ENCODE peak calls at places on chromosomes 13 and 19, in ten cellular contexts. One of them, this sample, is unnamed.

GRCh38 chr19:33298146-33298911 is 4.0 kb downstream of the CEBPA start:
- DNase-seq in stomach: peak
- DNase-seq in astrocyte: no peak
- DNase-seq in breast epithelium: peak
- DNase-seq in dorsolateral prefrontal cortex: no peak
- DNase-seq in K562: no peak
- DNase-seq in hepatocyte: peak
- DNase-seq in uterus: no peak
- DNase-seq in tibial artery: no peak
- DNase-seq in A673: no peak
- DNase-seq in this sample: peak

GRCh38 chr19:57071414-57071813 is 48.4 kb upstream of the USP29 start:
- DNase-seq in stomach: no peak
- DNase-seq in astrocyte: no peak
- DNase-seq in breast epithelium: no peak
- DNase-seq in dorsolateral prefrontal cortex: no peak
- DNase-seq in K562: no peak
- DNase-seq in hepatocyte: no peak
- DNase-seq in uterus: no peak
- DNase-seq in tibial artery: no peak
- DNase-seq in A673: no peak
- DNase-seq in this sample: no peak

GRCh38 chr13:66994097-66994496 is 236.0 kb downstream of the PCDH9 start:
- DNase-seq in stomach: peak
- DNase-seq in astrocyte: peak
- DNase-seq in breast epithelium: peak
- DNase-seq in dorsolateral prefrontal cortex: peak
- DNase-seq in K562: peak
- DNase-seq in hepatocyte: peak
- DNase-seq in uterus: no peak
- DNase-seq in tibial artery: peak
- DNase-seq in A673: peak
- DNase-seq in this sample: peak

GRCh38 chr13:42009057-42009456 is 39.4 kb upstream of the DGKH start:
- DNase-seq in stomach: no peak
- DNase-seq in astrocyte: no peak
- DNase-seq in breast epithelium: no peak
- DNase-seq in dorsolateral prefrontal cortex: no peak
- DNase-seq in K562: no peak
- DNase-seq in hepatocyte: no peak
- DNase-seq in uterus: no peak
- DNase-seq in tibial artery: no peak
- DNase-seq in A673: no peak
- DNase-seq in this sample: no peak

GRCh38 chr19:16185925-16186234 is 670 bp downstream of the FAM32A start:
- DNase-seq in stomach: no peak
- DNase-seq in astrocyte: no peak
- DNase-seq in breast epithelium: no peak
- DNase-seq in dorsolateral prefrontal cortex: no peak
- DNase-seq in K562: no peak
- DNase-seq in hepatocyte: no peak
- DNase-seq in uterus: no peak
- DNase-seq in tibial artery: no peak
- DNase-seq in A673: peak
- DNase-seq in this sample: no peak

GRCh38 chr13:20525144-20525600 is 485 bp downstream of the CRYL1 start:
- DNase-seq in stomach: peak
- DNase-seq in astrocyte: no peak
- DNase-seq in breast epithelium: no peak
- DNase-seq in dorsolateral prefrontal cortex: peak
- DNase-seq in K562: peak
- DNase-seq in hepatocyte: peak
- DNase-seq in uterus: peak
- DNase-seq in tibial artery: peak
- DNase-seq in A673: peak
- DNase-seq in this sample: no peak

GRCh38 chr13:113489549-113490495 is 689 bp downstream of the DCUN1D2 start:
- DNase-seq in stomach: peak
- DNase-seq in astrocyte: peak
- DNase-seq in breast epithelium: no peak
- DNase-seq in dorsolateral prefrontal cortex: no peak
- DNase-seq in K562: peak
- DNase-seq in hepatocyte: peak
- DNase-seq in uterus: no peak
- DNase-seq in tibial artery: peak
- DNase-seq in A673: peak
- DNase-seq in this sample: no peak

GRCh38 chr19:3335431-3336350 is 30.7 kb upstream of the NFIC start:
- DNase-seq in stomach: peak
- DNase-seq in astrocyte: no peak
- DNase-seq in breast epithelium: no peak
- DNase-seq in dorsolateral prefrontal cortex: no peak
- DNase-seq in K562: no peak
- DNase-seq in hepatocyte: peak
- DNase-seq in uterus: peak
- DNase-seq in tibial artery: peak
- DNase-seq in A673: no peak
- DNase-seq in this sample: no peak

GRCh38 chr19:33472696-33473624 is 48.6 kb downstream of the PEPD start:
- DNase-seq in stomach: no peak
- DNase-seq in astrocyte: peak
- DNase-seq in breast epithelium: no peak
- DNase-seq in dorsolateral prefrontal cortex: no peak
- DNase-seq in K562: no peak
- DNase-seq in hepatocyte: no peak
- DNase-seq in uterus: peak
- DNase-seq in tibial artery: peak
- DNase-seq in A673: peak
- DNase-seq in this sample: no peak

GRCh38 chr13:109940637-109941036 is 154.3 kb upstream of the IRS2 start:
- DNase-seq in stomach: no peak
- DNase-seq in astrocyte: no peak
- DNase-seq in breast epithelium: no peak
- DNase-seq in dorsolateral prefrontal cortex: no peak
- DNase-seq in K562: no peak
- DNase-seq in hepatocyte: no peak
- DNase-seq in uterus: no peak
- DNase-seq in tibial artery: no peak
- DNase-seq in A673: no peak
- DNase-seq in this sample: no peak

GRCh38 chr19:18469245-18470107 is 31.5 kb upstream of the ISYNA1 start:
- DNase-seq in stomach: peak
- DNase-seq in astrocyte: no peak
- DNase-seq in breast epithelium: no peak
- DNase-seq in dorsolateral prefrontal cortex: peak
- DNase-seq in K562: peak
- DNase-seq in hepatocyte: peak
- DNase-seq in uterus: peak
- DNase-seq in tibial artery: no peak
- DNase-seq in A673: peak
- DNase-seq in this sample: no peak

GRCh38 chr13:60623131-60623530 is 226.1 kb downstream of the TDRD3 start:
- DNase-seq in stomach: no peak
- DNase-seq in astrocyte: no peak
- DNase-seq in breast epithelium: no peak
- DNase-seq in dorsolateral prefrontal cortex: no peak
- DNase-seq in K562: no peak
- DNase-seq in hepatocyte: no peak
- DNase-seq in uterus: no peak
- DNase-seq in tibial artery: no peak
- DNase-seq in A673: no peak
- DNase-seq in this sample: no peak

GRCh38 chr19:1690570-1691307 is 38.3 kb upstream of the TCF3 start:
- DNase-seq in stomach: peak
- DNase-seq in astrocyte: no peak
- DNase-seq in breast epithelium: no peak
- DNase-seq in dorsolateral prefrontal cortex: no peak
- DNase-seq in K562: peak
- DNase-seq in hepatocyte: peak
- DNase-seq in uterus: no peak
- DNase-seq in tibial artery: no peak
- DNase-seq in A673: peak
- DNase-seq in this sample: no peak

GRCh38 chr19:17610384-17610783 is 54.9 kb downstream of the COLGALT1 start:
- DNase-seq in stomach: no peak
- DNase-seq in astrocyte: no peak
- DNase-seq in breast epithelium: no peak
- DNase-seq in dorsolateral prefrontal cortex: no peak
- DNase-seq in K562: peak
- DNase-seq in hepatocyte: no peak
- DNase-seq in uterus: no peak
- DNase-seq in tibial artery: no peak
- DNase-seq in A673: peak
- DNase-seq in this sample: no peak

GRCh38 chr13:79451500-79451962 is 29.4 kb upstream of the NDFIP2 start:
- DNase-seq in stomach: no peak
- DNase-seq in astrocyte: peak
- DNase-seq in breast epithelium: no peak
- DNase-seq in dorsolateral prefrontal cortex: no peak
- DNase-seq in K562: peak
- DNase-seq in hepatocyte: peak
- DNase-seq in uterus: no peak
- DNase-seq in tibial artery: no peak
- DNase-seq in A673: peak
- DNase-seq in this sample: peak

GRCh38 chr19:2555422-2556220 is 79.7 kb downstream of the GADD45B start:
- DNase-seq in stomach: no peak
- DNase-seq in astrocyte: no peak
- DNase-seq in breast epithelium: no peak
- DNase-seq in dorsolateral prefrontal cortex: no peak
- DNase-seq in K562: no peak
- DNase-seq in hepatocyte: no peak
- DNase-seq in uterus: no peak
- DNase-seq in tibial artery: peak
- DNase-seq in A673: no peak
- DNase-seq in this sample: no peak

GRCh38 chr19:6528544-6529121 is 2.2 kb upstream of the TNFSF9 start:
- DNase-seq in stomach: no peak
- DNase-seq in astrocyte: no peak
- DNase-seq in breast epithelium: no peak
- DNase-seq in dorsolateral prefrontal cortex: peak
- DNase-seq in K562: no peak
- DNase-seq in hepatocyte: no peak
- DNase-seq in uterus: no peak
- DNase-seq in tibial artery: peak
- DNase-seq in A673: no peak
- DNase-seq in this sample: no peak

GRCh38 chr19:8127311-8127710 is 22.1 kb downstream of the FBN3 start:
- DNase-seq in stomach: no peak
- DNase-seq in astrocyte: no peak
- DNase-seq in breast epithelium: no peak
- DNase-seq in dorsolateral prefrontal cortex: no peak
- DNase-seq in K562: no peak
- DNase-seq in hepatocyte: no peak
- DNase-seq in uterus: no peak
- DNase-seq in tibial artery: no peak
- DNase-seq in A673: no peak
- DNase-seq in this sample: no peak

GRCh38 chr13:97953376-97953970 is at the start of gene IPO5:
- DNase-seq in stomach: no peak
- DNase-seq in astrocyte: peak
- DNase-seq in breast epithelium: no peak
- DNase-seq in dorsolateral prefrontal cortex: no peak
- DNase-seq in K562: no peak
- DNase-seq in hepatocyte: no peak
- DNase-seq in uterus: no peak
- DNase-seq in tibial artery: no peak
- DNase-seq in A673: no peak
- DNase-seq in this sample: no peak

GRCh38 chr13:50116430-50116973 is 101.3 kb downstream of the KCNRG start:
- DNase-seq in stomach: no peak
- DNase-seq in astrocyte: no peak
- DNase-seq in breast epithelium: no peak
- DNase-seq in dorsolateral prefrontal cortex: no peak
- DNase-seq in K562: no peak
- DNase-seq in hepatocyte: no peak
- DNase-seq in uterus: no peak
- DNase-seq in tibial artery: no peak
- DNase-seq in A673: peak
- DNase-seq in this sample: no peak
- H3K4me3 ChIP-seq in stomach: no peak
- H3K4me3 ChIP-seq in astrocyte: no peak
- H3K4me3 ChIP-seq in breast epithelium: no peak
- H3K4me3 ChIP-seq in dorsolateral prefrontal cortex: no peak
- H3K4me3 ChIP-seq in K562: no peak
- H3K4me3 ChIP-seq in hepatocyte: no peak
- H3K4me3 ChIP-seq in uterus: no peak
- H3K4me3 ChIP-seq in tibial artery: no peak
- H3K4me3 ChIP-seq in A673: peak
- H3K4me3 ChIP-seq in this sample: no peak

GRCh38 chr19:50492303-50493052 is 15.8 kb upstream of the GARIN5A start:
- DNase-seq in stomach: no peak
- DNase-seq in astrocyte: no peak
- DNase-seq in breast epithelium: no peak
- DNase-seq in dorsolateral prefrontal cortex: no peak
- DNase-seq in K562: peak
- DNase-seq in hepatocyte: no peak
- DNase-seq in uterus: peak
- DNase-seq in tibial artery: no peak
- DNase-seq in A673: peak
- DNase-seq in this sample: no peak
- TF ChIP-seq CTCF in stomach: no peak
- TF ChIP-seq CTCF in astrocyte: no peak
- TF ChIP-seq CTCF in breast epithelium: no peak
- TF ChIP-seq CTCF in dorsolateral prefrontal cortex: no peak
- TF ChIP-seq CTCF in K562: no peak
- TF ChIP-seq CTCF in hepatocyte: no peak
- TF ChIP-seq CTCF in uterus: no peak
- TF ChIP-seq CTCF in tibial artery: no peak
- TF ChIP-seq CTCF in A673: peak
- TF ChIP-seq CTCF in this sample: no peak

GRCh38 chr13:72537400-72537780 is 190.0 kb downstream of the MZT1 start:
- DNase-seq in stomach: no peak
- DNase-seq in astrocyte: no peak
- DNase-seq in breast epithelium: no peak
- DNase-seq in dorsolateral prefrontal cortex: no peak
- DNase-seq in K562: no peak
- DNase-seq in hepatocyte: peak
- DNase-seq in uterus: no peak
- DNase-seq in tibial artery: no peak
- DNase-seq in A673: no peak
- DNase-seq in this sample: no peak
- H3K27ac ChIP-seq in stomach: no peak
- H3K27ac ChIP-seq in astrocyte: no peak
- H3K27ac ChIP-seq in breast epithelium: no peak
- H3K27ac ChIP-seq in dorsolateral prefrontal cortex: no peak
- H3K27ac ChIP-seq in K562: no peak
- H3K27ac ChIP-seq in hepatocyte: peak
- H3K27ac ChIP-seq in uterus: no peak
- H3K27ac ChIP-seq in tibial artery: no peak
- H3K27ac ChIP-seq in A673: no peak
- H3K27ac ChIP-seq in this sample: no peak

DNA sequence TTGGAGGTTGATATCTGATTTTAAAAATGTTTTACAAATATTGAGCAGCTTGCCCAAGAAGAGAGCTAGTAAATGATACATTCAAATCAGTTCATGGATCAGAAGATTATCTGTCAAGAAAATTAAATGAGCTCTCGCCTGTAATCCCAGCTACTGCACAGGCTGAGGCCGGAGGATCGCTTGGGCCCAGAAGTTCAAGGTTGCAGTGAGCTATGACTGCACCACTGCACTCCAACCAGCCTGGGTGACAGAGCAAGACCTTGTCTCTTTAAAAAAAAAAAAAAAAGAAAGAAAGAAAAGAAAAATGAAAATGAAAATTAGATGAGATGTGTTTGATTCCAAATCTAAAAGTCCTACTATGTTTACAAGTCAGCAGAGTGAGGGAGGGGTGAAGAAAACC is 2.4 kb downstream of the SPART start:
- DNase-seq in stomach: no peak
- DNase-seq in astrocyte: no peak
- DNase-seq in breast epithelium: no peak
- DNase-seq in dorsolateral prefrontal cortex: no peak
- DNase-seq in K562: no peak
- DNase-seq in hepatocyte: no peak
- DNase-seq in uterus: no peak
- DNase-seq in tibial artery: no peak
- DNase-seq in A673: no peak
- DNase-seq in this sample: no peak
- H3K4me3 ChIP-seq in stomach: no peak
- H3K4me3 ChIP-seq in astrocyte: peak
- H3K4me3 ChIP-seq in breast epithelium: peak
- H3K4me3 ChIP-seq in dorsolateral prefrontal cortex: peak
- H3K4me3 ChIP-seq in K562: peak
- H3K4me3 ChIP-seq in hepatocyte: no peak
- H3K4me3 ChIP-seq in uterus: peak
- H3K4me3 ChIP-seq in tibial artery: peak
- H3K4me3 ChIP-seq in A673: peak
- H3K4me3 ChIP-seq in this sample: no peak

This sample was measured in RWPE2.